ENCODE peak calls at places on chromosome 18, in eight cellular contexts. One of them, this sample, is unnamed.

GRCh38 chr18:50616484-50617048 is 56.7 kb downstream of the MAPK4 start:
- DNase-seq in stomach: no peak
- DNase-seq in progenitor cell of endocrine pancreas: no peak
- DNase-seq in retinal pigment epithelial cell: no peak
- DNase-seq in fibroblast of pulmonary artery: no peak
- DNase-seq in neural crest cell: no peak
- DNase-seq in WERI-Rb-1: no peak
- DNase-seq in Calu3: no peak
- DNase-seq in this sample: no peak

GRCh38 chr18:23354625-23355024 is 98.5 kb upstream of the RIOK3 start:
- DNase-seq in stomach: no peak
- DNase-seq in progenitor cell of endocrine pancreas: no peak
- DNase-seq in retinal pigment epithelial cell: peak; percentile 39
- DNase-seq in fibroblast of pulmonary artery: peak; percentile 52
- DNase-seq in neural crest cell: no peak
- DNase-seq in WERI-Rb-1: no peak
- DNase-seq in Calu3: no peak
- DNase-seq in this sample: no peak

GRCh38 chr18:70299393-70299792 is 10.5 kb downstream of the SOCS6 start:
- DNase-seq in stomach: no peak
- DNase-seq in progenitor cell of endocrine pancreas: no peak
- DNase-seq in retinal pigment epithelial cell: no peak
- DNase-seq in fibroblast of pulmonary artery: no peak
- DNase-seq in neural crest cell: no peak
- DNase-seq in WERI-Rb-1: no peak
- DNase-seq in Calu3: no peak
- DNase-seq in this sample: no peak

GRCh38 chr18:54415086-54415485 is 57.4 kb downstream of the C18orf54 start:
- DNase-seq in stomach: no peak
- DNase-seq in progenitor cell of endocrine pancreas: no peak
- DNase-seq in retinal pigment epithelial cell: no peak
- DNase-seq in fibroblast of pulmonary artery: no peak
- DNase-seq in neural crest cell: no peak
- DNase-seq in WERI-Rb-1: no peak
- DNase-seq in Calu3: no peak
- DNase-seq in this sample: no peak

GRCh38 chr18:63741769-63742168 is 33.4 kb upstream of the SERPINB7 start:
- DNase-seq in stomach: no peak
- DNase-seq in progenitor cell of endocrine pancreas: no peak
- DNase-seq in retinal pigment epithelial cell: no peak
- DNase-seq in fibroblast of pulmonary artery: peak; percentile 12
- DNase-seq in neural crest cell: no peak
- DNase-seq in WERI-Rb-1: no peak
- DNase-seq in Calu3: no peak
- DNase-seq in this sample: no peak

GRCh38 chr18:1018211-1018651 is 113.6 kb downstream of the ADCYAP1 start:
- DNase-seq in stomach: no peak
- DNase-seq in progenitor cell of endocrine pancreas: no peak
- DNase-seq in retinal pigment epithelial cell: peak; percentile 59
- DNase-seq in fibroblast of pulmonary artery: peak; percentile 82
- DNase-seq in neural crest cell: no peak
- DNase-seq in WERI-Rb-1: no peak
- DNase-seq in Calu3: no peak
- DNase-seq in this sample: no peak

GRCh38 chr18:55794288-55795052 is 206.5 kb upstream of the TCF4 start:
- DNase-seq in stomach: no peak
- DNase-seq in progenitor cell of endocrine pancreas: no peak
- DNase-seq in retinal pigment epithelial cell: no peak
- DNase-seq in fibroblast of pulmonary artery: no peak
- DNase-seq in neural crest cell: no peak
- DNase-seq in WERI-Rb-1: no peak
- DNase-seq in Calu3: no peak
- DNase-seq in this sample: no peak

GRCh38 chr18:61851279-61851678 is 41.5 kb downstream of the RNF152 start:
- DNase-seq in stomach: peak; percentile 76
- DNase-seq in progenitor cell of endocrine pancreas: no peak
- DNase-seq in retinal pigment epithelial cell: no peak
- DNase-seq in fibroblast of pulmonary artery: no peak
- DNase-seq in neural crest cell: no peak
- DNase-seq in WERI-Rb-1: no peak
- DNase-seq in Calu3: no peak
- DNase-seq in this sample: no peak

GRCh38 chr18:26540041-26540628 is 8.2 kb downstream of the KCTD1 start:
- DNase-seq in stomach: no peak
- DNase-seq in progenitor cell of endocrine pancreas: no peak
- DNase-seq in retinal pigment epithelial cell: no peak
- DNase-seq in fibroblast of pulmonary artery: peak; percentile 49
- DNase-seq in neural crest cell: no peak
- DNase-seq in WERI-Rb-1: no peak
- DNase-seq in Calu3: no peak
- DNase-seq in this sample: no peak

GRCh38 chr18:22609642-22610041 is 191.9 kb upstream of the CTAGE1 start:
- DNase-seq in stomach: peak; percentile 66
- DNase-seq in progenitor cell of endocrine pancreas: no peak
- DNase-seq in retinal pigment epithelial cell: peak; percentile 61
- DNase-seq in fibroblast of pulmonary artery: peak; percentile 70
- DNase-seq in neural crest cell: no peak
- DNase-seq in WERI-Rb-1: no peak
- DNase-seq in Calu3: peak; percentile 64
- DNase-seq in this sample: no peak

GRCh38 chr18:8443505-8443904 is 165.7 kb upstream of the RAB12 start:
- DNase-seq in stomach: no peak
- DNase-seq in progenitor cell of endocrine pancreas: no peak
- DNase-seq in retinal pigment epithelial cell: no peak
- DNase-seq in fibroblast of pulmonary artery: no peak
- DNase-seq in neural crest cell: no peak
- DNase-seq in WERI-Rb-1: no peak
- DNase-seq in Calu3: no peak
- DNase-seq in this sample: no peak

GRCh38 chr18:57437782-57438668 is 2.9 kb downstream of the ONECUT2 start:
- DNase-seq in stomach: no peak
- DNase-seq in progenitor cell of endocrine pancreas: peak; percentile 76
- DNase-seq in retinal pigment epithelial cell: peak; percentile 16
- DNase-seq in fibroblast of pulmonary artery: peak; percentile 70
- DNase-seq in neural crest cell: peak; percentile 75
- DNase-seq in WERI-Rb-1: peak; percentile 97
- DNase-seq in Calu3: peak; percentile 73
- DNase-seq in this sample: no peak

GRCh38 chr18:57439985-57440330 is 4.8 kb downstream of the ONECUT2 start:
- DNase-seq in stomach: no peak
- DNase-seq in progenitor cell of endocrine pancreas: no peak
- DNase-seq in retinal pigment epithelial cell: no peak
- DNase-seq in fibroblast of pulmonary artery: no peak
- DNase-seq in neural crest cell: no peak
- DNase-seq in WERI-Rb-1: no peak
- DNase-seq in Calu3: no peak
- DNase-seq in this sample: no peak

GRCh38 chr18:57439617-57439975 is 4.4 kb downstream of the ONECUT2 start:
- DNase-seq in stomach: no peak
- DNase-seq in progenitor cell of endocrine pancreas: peak; percentile 41
- DNase-seq in retinal pigment epithelial cell: no peak
- DNase-seq in fibroblast of pulmonary artery: no peak
- DNase-seq in neural crest cell: peak; percentile 13
- DNase-seq in WERI-Rb-1: no peak
- DNase-seq in Calu3: peak; percentile 87
- DNase-seq in this sample: no peak

GRCh38 chr18:57437433-57437781 is 2.2 kb downstream of the ONECUT2 start:
- DNase-seq in stomach: no peak
- DNase-seq in progenitor cell of endocrine pancreas: peak; percentile 16
- DNase-seq in retinal pigment epithelial cell: no peak
- DNase-seq in fibroblast of pulmonary artery: no peak
- DNase-seq in neural crest cell: peak; percentile 18
- DNase-seq in WERI-Rb-1: peak; percentile 69
- DNase-seq in Calu3: no peak
- DNase-seq in this sample: no peak

DNA sequence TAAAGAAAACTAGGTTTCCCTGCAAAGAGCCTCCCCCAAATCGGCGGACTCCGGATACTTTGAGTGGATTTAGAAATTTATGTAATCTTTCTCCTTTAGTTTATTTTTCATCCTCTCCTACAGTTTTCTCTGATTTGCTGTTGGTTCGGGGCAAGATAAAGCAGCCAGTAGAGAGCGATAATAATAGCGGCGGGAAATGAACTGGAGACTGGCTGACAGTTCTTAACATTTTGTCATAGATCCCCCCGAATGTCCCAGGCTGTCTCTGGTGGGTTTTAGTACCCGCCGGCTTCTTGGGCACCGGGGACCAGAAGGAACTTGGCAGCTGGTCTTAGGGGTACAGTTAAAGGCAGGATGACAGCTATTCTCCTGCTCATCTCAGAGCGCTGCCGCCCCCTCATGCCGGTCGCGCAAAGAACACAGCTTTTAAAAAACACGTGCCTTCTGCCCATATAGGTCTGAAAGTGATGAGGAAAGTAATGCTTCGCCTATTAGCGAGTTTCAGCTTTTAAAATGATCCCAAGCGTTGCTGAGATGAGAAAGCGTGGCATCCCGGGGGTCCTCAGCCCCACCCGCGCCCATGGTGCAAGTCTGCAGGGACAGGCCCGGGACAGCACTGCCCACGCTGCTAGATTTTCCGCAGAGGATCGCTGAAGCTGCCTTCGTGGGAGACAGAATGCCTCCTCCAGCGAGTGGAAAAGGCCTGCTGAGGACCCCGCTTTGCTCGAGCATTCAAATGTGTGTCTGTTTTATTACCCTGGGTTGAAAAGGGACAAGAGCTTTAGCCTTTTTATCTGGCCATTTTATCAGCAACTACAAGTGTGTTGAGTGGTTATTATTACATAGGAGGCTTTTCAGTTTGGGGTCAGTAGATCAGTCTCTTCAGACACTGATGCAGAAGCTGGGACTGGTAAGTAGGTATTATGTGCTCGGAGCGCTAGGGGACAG is 3.8 kb downstream of the ONECUT2 start:
- DNase-seq in stomach: no peak
- DNase-seq in progenitor cell of endocrine pancreas: no peak
- DNase-seq in retinal pigment epithelial cell: no peak
- DNase-seq in fibroblast of pulmonary artery: no peak
- DNase-seq in neural crest cell: no peak
- DNase-seq in WERI-Rb-1: peak; percentile 70
- DNase-seq in Calu3: peak; percentile 17
- DNase-seq in this sample: no peak
- TF ChIP-seq CTCF in stomach: no peak
- TF ChIP-seq CTCF in progenitor cell of endocrine pancreas: peak; percentile 22
- TF ChIP-seq CTCF in retinal pigment epithelial cell: no peak
- TF ChIP-seq CTCF in fibroblast of pulmonary artery: no peak
- TF ChIP-seq CTCF in neural crest cell: no peak
- TF ChIP-seq CTCF in WERI-Rb-1: peak; percentile 77
- TF ChIP-seq CTCF in Calu3: no peak
- TF ChIP-seq CTCF in this sample: no peak

DNA sequence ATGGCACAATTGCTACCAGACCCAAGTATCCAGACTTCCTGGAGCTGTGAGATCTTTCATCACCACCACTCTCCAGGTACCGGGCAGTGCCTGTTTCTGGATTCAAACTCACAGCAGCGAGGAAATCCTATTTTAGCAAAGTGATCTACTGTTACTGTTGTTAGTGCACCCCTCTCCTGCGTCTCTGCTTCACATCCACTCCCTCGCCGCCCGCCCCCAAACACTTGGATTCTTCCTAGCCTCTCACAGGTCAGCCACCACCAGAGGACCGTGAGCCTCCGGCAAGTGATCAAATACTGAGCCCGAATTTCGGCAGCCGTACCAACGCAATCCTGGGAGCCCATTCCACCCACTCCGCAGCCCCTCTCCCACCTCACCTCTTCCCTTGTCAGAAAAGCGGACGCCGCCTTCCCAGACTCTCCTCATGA is 519 bp downstream of the METTL4 start:
- DNase-seq in stomach: peak; percentile 67
- DNase-seq in progenitor cell of endocrine pancreas: peak; percentile 33
- DNase-seq in retinal pigment epithelial cell: peak; percentile 39
- DNase-seq in fibroblast of pulmonary artery: peak; percentile 71
- DNase-seq in neural crest cell: peak; percentile 58
- DNase-seq in WERI-Rb-1: peak; percentile 77
- DNase-seq in Calu3: peak; percentile 65
- DNase-seq in this sample: peak; percentile 42
- TF ChIP-seq CTCF in stomach: no peak
- TF ChIP-seq CTCF in progenitor cell of endocrine pancreas: no peak
- TF ChIP-seq CTCF in retinal pigment epithelial cell: peak; percentile 8
- TF ChIP-seq CTCF in fibroblast of pulmonary artery: no peak
- TF ChIP-seq CTCF in neural crest cell: peak; percentile 27
- TF ChIP-seq CTCF in WERI-Rb-1: no peak
- TF ChIP-seq CTCF in Calu3: no peak
- TF ChIP-seq CTCF in this sample: no peak

GRCh38 chr18:31513189-31513907 is 15.4 kb downstream of the DSG2 start:
- DNase-seq in stomach: no peak
- DNase-seq in progenitor cell of endocrine pancreas: no peak
- DNase-seq in retinal pigment epithelial cell: peak; percentile 45
- DNase-seq in fibroblast of pulmonary artery: peak; percentile 75
- DNase-seq in neural crest cell: no peak
- DNase-seq in WERI-Rb-1: no peak
- DNase-seq in Calu3: no peak
- DNase-seq in this sample: no peak

GRCh38 chr18:31509571-31509970 is 11.6 kb downstream of the DSG2 start:
- DNase-seq in stomach: no peak
- DNase-seq in progenitor cell of endocrine pancreas: no peak
- DNase-seq in retinal pigment epithelial cell: no peak
- DNase-seq in fibroblast of pulmonary artery: no peak
- DNase-seq in neural crest cell: no peak
- DNase-seq in WERI-Rb-1: no peak
- DNase-seq in Calu3: no peak
- DNase-seq in this sample: no peak

GRCh38 chr18:31510319-31510718 is 12.3 kb downstream of the DSG2 start:
- DNase-seq in stomach: no peak
- DNase-seq in progenitor cell of endocrine pancreas: no peak
- DNase-seq in retinal pigment epithelial cell: no peak
- DNase-seq in fibroblast of pulmonary artery: no peak
- DNase-seq in neural crest cell: no peak
- DNase-seq in WERI-Rb-1: no peak
- DNase-seq in Calu3: no peak
- DNase-seq in this sample: no peak

GRCh38 chr18:31512203-31512764 is 14.3 kb downstream of the DSG2 start:
- DNase-seq in stomach: peak; percentile 32
- DNase-seq in progenitor cell of endocrine pancreas: no peak
- DNase-seq in retinal pigment epithelial cell: peak; percentile 79
- DNase-seq in fibroblast of pulmonary artery: peak; percentile 83
- DNase-seq in neural crest cell: no peak
- DNase-seq in WERI-Rb-1: no peak
- DNase-seq in Calu3: peak; percentile 89
- DNase-seq in this sample: no peak

DNA sequence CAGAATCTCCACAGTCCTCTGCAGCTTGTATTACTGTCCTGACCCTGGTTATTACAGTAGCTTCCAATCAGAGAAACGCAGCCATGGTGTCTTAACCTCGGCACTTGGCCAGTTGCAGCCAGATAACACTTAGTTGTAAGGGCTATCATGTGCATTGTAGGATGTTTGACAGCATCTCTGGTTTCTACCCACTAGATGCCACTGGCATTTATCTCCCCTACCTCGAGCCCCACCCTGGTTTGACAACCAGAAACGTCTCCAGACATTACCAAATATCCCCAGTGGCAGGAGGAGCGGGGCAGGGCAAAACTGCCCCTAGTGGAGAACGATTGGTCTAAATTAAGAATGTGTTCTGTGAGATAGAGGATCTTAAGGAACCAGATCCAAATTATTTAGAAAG is 13.1 kb downstream of the DSG2 start:
- DNase-seq in stomach: no peak
- DNase-seq in progenitor cell of endocrine pancreas: no peak
- DNase-seq in retinal pigment epithelial cell: no peak
- DNase-seq in fibroblast of pulmonary artery: no peak
- DNase-seq in neural crest cell: no peak
- DNase-seq in WERI-Rb-1: no peak
- DNase-seq in Calu3: no peak
- DNase-seq in this sample: no peak
- TF ChIP-seq CTCF in stomach: no peak
- TF ChIP-seq CTCF in progenitor cell of endocrine pancreas: peak; percentile 27
- TF ChIP-seq CTCF in retinal pigment epithelial cell: peak; percentile 16
- TF ChIP-seq CTCF in fibroblast of pulmonary artery: peak; percentile 8
- TF ChIP-seq CTCF in neural crest cell: peak; percentile 53
- TF ChIP-seq CTCF in WERI-Rb-1: no peak
- TF ChIP-seq CTCF in Calu3: no peak
- TF ChIP-seq CTCF in this sample: no peak

GRCh38 chr18:43596106-43596712 is 318.9 kb upstream of the SYT4 start:
- DNase-seq in stomach: no peak
- DNase-seq in progenitor cell of endocrine pancreas: no peak
- DNase-seq in retinal pigment epithelial cell: no peak
- DNase-seq in fibroblast of pulmonary artery: peak; percentile 48
- DNase-seq in neural crest cell: no peak
- DNase-seq in WERI-Rb-1: no peak
- DNase-seq in Calu3: no peak
- DNase-seq in this sample: no peak
- TF ChIP-seq CTCF in stomach: peak; percentile 13
- TF ChIP-seq CTCF in progenitor cell of endocrine pancreas: peak; percentile 67
- TF ChIP-seq CTCF in retinal pigment epithelial cell: peak; percentile 59
- TF ChIP-seq CTCF in fibroblast of pulmonary artery: peak; percentile 54
- TF ChIP-seq CTCF in neural crest cell: peak; percentile 74
- TF ChIP-seq CTCF in WERI-Rb-1: peak; percentile 47
- TF ChIP-seq CTCF in Calu3: no peak
- TF ChIP-seq CTCF in this sample: no peak